ENCODE peak calls at places on chromosomes 11 and 22, in seven cellular contexts. One of them, this sample, is unnamed.

GRCh38 chr11:45881708-45882368 is 3.6 kb upstream of the MAPK8IP1 start:
- DNase-seq in activated CD4-positive, alpha-beta T cell treated with anti-CD3 and anti-CD28 coated beads, Interleukin-2, amount 50 U/mL, for 24 hours: no peak
- DNase-seq in T-helper 9 cell: no peak
- DNase-seq in NCI-H2107: no peak
- DNase-seq in AG09319: no peak
- DNase-seq in iris pigment epithelial cell: no peak
- DNase-seq in non-pigmented ciliary epithelial cell: no peak
- DNase-seq in this sample: no peak

GRCh38 chr11:120775986-120776682 is 247.8 kb upstream of the TBCEL start:
- DNase-seq in NCI-H2107: no peak
- DNase-seq in activated CD4-positive, alpha-beta T cell treated with anti-CD3 and anti-CD28 coated beads, Interleukin-2, amount 50 U/mL, for 24 hours: no peak
- DNase-seq in iris pigment epithelial cell: no peak
- DNase-seq in T-helper 9 cell: no peak
- DNase-seq in AG09319: no peak
- DNase-seq in non-pigmented ciliary epithelial cell: no peak
- DNase-seq in this sample: no peak

GRCh38 chr11:133414503-133414902 is 117.8 kb downstream of the OPCML start:
- DNase-seq in iris pigment epithelial cell: no peak
- DNase-seq in NCI-H2107: no peak
- DNase-seq in T-helper 9 cell: no peak
- DNase-seq in activated CD4-positive, alpha-beta T cell treated with anti-CD3 and anti-CD28 coated beads, Interleukin-2, amount 50 U/mL, for 24 hours: no peak
- DNase-seq in non-pigmented ciliary epithelial cell: no peak
- DNase-seq in AG09319: no peak
- DNase-seq in this sample: no peak

GRCh38 chr22:45096256-45096907 is 67.3 kb upstream of the NUP50 start:
- DNase-seq in iris pigment epithelial cell: peak
- DNase-seq in NCI-H2107: peak
- DNase-seq in non-pigmented ciliary epithelial cell: no peak
- DNase-seq in T-helper 9 cell: peak
- DNase-seq in AG09319: peak
- DNase-seq in activated CD4-positive, alpha-beta T cell treated with anti-CD3 and anti-CD28 coated beads, Interleukin-2, amount 50 U/mL, for 24 hours: peak
- DNase-seq in this sample: no peak

GRCh38 chr11:27471067-27471587 is 1.5 kb downstream of the LGR4 start:
- DNase-seq in iris pigment epithelial cell: no peak
- DNase-seq in AG09319: no peak
- DNase-seq in NCI-H2107: no peak
- DNase-seq in non-pigmented ciliary epithelial cell: no peak
- DNase-seq in activated CD4-positive, alpha-beta T cell treated with anti-CD3 and anti-CD28 coated beads, Interleukin-2, amount 50 U/mL, for 24 hours: no peak
- DNase-seq in T-helper 9 cell: no peak
- DNase-seq in this sample: no peak

GRCh38 chr22:25970348-25970995 is 198.8 kb upstream of the SEZ6L start:
- DNase-seq in AG09319: no peak
- DNase-seq in non-pigmented ciliary epithelial cell: no peak
- DNase-seq in activated CD4-positive, alpha-beta T cell treated with anti-CD3 and anti-CD28 coated beads, Interleukin-2, amount 50 U/mL, for 24 hours: no peak
- DNase-seq in NCI-H2107: peak
- DNase-seq in iris pigment epithelial cell: no peak
- DNase-seq in T-helper 9 cell: no peak
- DNase-seq in this sample: no peak

GRCh38 chr11:102495161-102496042 is 35.1 kb downstream of the MMP7 start:
- DNase-seq in NCI-H2107: peak
- DNase-seq in iris pigment epithelial cell: peak
- DNase-seq in T-helper 9 cell: peak
- DNase-seq in AG09319: peak
- DNase-seq in non-pigmented ciliary epithelial cell: peak
- DNase-seq in activated CD4-positive, alpha-beta T cell treated with anti-CD3 and anti-CD28 coated beads, Interleukin-2, amount 50 U/mL, for 24 hours: peak
- DNase-seq in this sample: peak

GRCh38 chr11:122646549-122647340 is 8.8 kb upstream of the UBASH3B start:
- DNase-seq in AG09319: no peak
- DNase-seq in T-helper 9 cell: no peak
- DNase-seq in NCI-H2107: no peak
- DNase-seq in iris pigment epithelial cell: peak
- DNase-seq in activated CD4-positive, alpha-beta T cell treated with anti-CD3 and anti-CD28 coated beads, Interleukin-2, amount 50 U/mL, for 24 hours: no peak
- DNase-seq in non-pigmented ciliary epithelial cell: no peak
- DNase-seq in this sample: no peak

GRCh38 chr22:42970029-42970428 is 44.9 kb downstream of the PACSIN2 start:
- DNase-seq in NCI-H2107: no peak
- DNase-seq in non-pigmented ciliary epithelial cell: no peak
- DNase-seq in T-helper 9 cell: no peak
- DNase-seq in AG09319: no peak
- DNase-seq in iris pigment epithelial cell: no peak
- DNase-seq in activated CD4-positive, alpha-beta T cell treated with anti-CD3 and anti-CD28 coated beads, Interleukin-2, amount 50 U/mL, for 24 hours: no peak
- DNase-seq in this sample: no peak

GRCh38 chr22:31229402-31230140 is 17.5 kb downstream of the LIMK2 start:
- DNase-seq in non-pigmented ciliary epithelial cell: no peak
- DNase-seq in AG09319: no peak
- DNase-seq in iris pigment epithelial cell: peak
- DNase-seq in T-helper 9 cell: no peak
- DNase-seq in activated CD4-positive, alpha-beta T cell treated with anti-CD3 and anti-CD28 coated beads, Interleukin-2, amount 50 U/mL, for 24 hours: no peak
- DNase-seq in NCI-H2107: no peak
- DNase-seq in this sample: no peak

GRCh38 chr22:30865656-30866055 is 102.9 kb downstream of the MORC2 start:
- DNase-seq in T-helper 9 cell: no peak
- DNase-seq in NCI-H2107: no peak
- DNase-seq in non-pigmented ciliary epithelial cell: no peak
- DNase-seq in AG09319: no peak
- DNase-seq in iris pigment epithelial cell: no peak
- DNase-seq in activated CD4-positive, alpha-beta T cell treated with anti-CD3 and anti-CD28 coated beads, Interleukin-2, amount 50 U/mL, for 24 hours: no peak
- DNase-seq in this sample: no peak

GRCh38 chr22:48779211-48779643 is 1048.4 kb downstream of the BRD1 start:
- DNase-seq in AG09319: no peak
- DNase-seq in non-pigmented ciliary epithelial cell: no peak
- DNase-seq in iris pigment epithelial cell: no peak
- DNase-seq in NCI-H2107: no peak
- DNase-seq in activated CD4-positive, alpha-beta T cell treated with anti-CD3 and anti-CD28 coated beads, Interleukin-2, amount 50 U/mL, for 24 hours: no peak
- DNase-seq in T-helper 9 cell: no peak
- DNase-seq in this sample: no peak

GRCh38 chr11:58945663-58946062 is 6.4 kb downstream of the GLYATL1 start:
- DNase-seq in non-pigmented ciliary epithelial cell: no peak
- DNase-seq in NCI-H2107: no peak
- DNase-seq in T-helper 9 cell: no peak
- DNase-seq in AG09319: no peak
- DNase-seq in activated CD4-positive, alpha-beta T cell treated with anti-CD3 and anti-CD28 coated beads, Interleukin-2, amount 50 U/mL, for 24 hours: no peak
- DNase-seq in iris pigment epithelial cell: no peak
- DNase-seq in this sample: no peak

GRCh38 chr22:16387088-16387487 is 205.5 kb downstream of the CCT8L2 start:
- DNase-seq in activated CD4-positive, alpha-beta T cell treated with anti-CD3 and anti-CD28 coated beads, Interleukin-2, amount 50 U/mL, for 24 hours: no peak
- DNase-seq in iris pigment epithelial cell: no peak
- DNase-seq in AG09319: no peak
- DNase-seq in non-pigmented ciliary epithelial cell: no peak
- DNase-seq in T-helper 9 cell: no peak
- DNase-seq in NCI-H2107: no peak
- DNase-seq in this sample: no peak

GRCh38 chr22:32444068-32444467 is 20.2 kb downstream of the BPIFC start:
- DNase-seq in NCI-H2107: no peak
- DNase-seq in AG09319: no peak
- DNase-seq in T-helper 9 cell: no peak
- DNase-seq in iris pigment epithelial cell: peak
- DNase-seq in activated CD4-positive, alpha-beta T cell treated with anti-CD3 and anti-CD28 coated beads, Interleukin-2, amount 50 U/mL, for 24 hours: no peak
- DNase-seq in non-pigmented ciliary epithelial cell: no peak
- DNase-seq in this sample: no peak

GRCh38 chr22:31734512-31734911 is 15.4 kb downstream of the PRR14L start:
- DNase-seq in activated CD4-positive, alpha-beta T cell treated with anti-CD3 and anti-CD28 coated beads, Interleukin-2, amount 50 U/mL, for 24 hours: no peak
- DNase-seq in T-helper 9 cell: no peak
- DNase-seq in NCI-H2107: no peak
- DNase-seq in non-pigmented ciliary epithelial cell: peak
- DNase-seq in iris pigment epithelial cell: peak
- DNase-seq in AG09319: no peak
- DNase-seq in this sample: no peak

GRCh38 chr11:77191823-77192495 is 63.9 kb downstream of the MYO7A start:
- DNase-seq in iris pigment epithelial cell: peak
- DNase-seq in non-pigmented ciliary epithelial cell: no peak
- DNase-seq in T-helper 9 cell: no peak
- DNase-seq in AG09319: no peak
- DNase-seq in NCI-H2107: no peak
- DNase-seq in activated CD4-positive, alpha-beta T cell treated with anti-CD3 and anti-CD28 coated beads, Interleukin-2, amount 50 U/mL, for 24 hours: peak
- DNase-seq in this sample: peak

This sample was measured in NCI-H187 treated with DMSO at 0.1 percent for 48 hours.